ENCODE peak calls at places on chromosomes 13 and 19, in seven cellular contexts. R is ovary, J is right lobe of liver, G is aorta, Q is uterus, M is A549, B is lower lobe of right lung. H is an unnamed sample.

GRCh38 chr19:8387688-8388611 is 2.2 kb upstream of the RAB11B start:
- DNase-seq in R (no peak), J (peak), G (no peak), Q (no peak), M (peak), B (peak), H (no peak)

GRCh38 chr19:48660854-48661731 is 11.7 kb downstream of the NTN5 start:
- DNase-seq in R (peak), J (peak), G (peak), Q (peak), M (peak), B (peak), H (peak)

GRCh38 chr19:14058182-14059092 is 3.4 kb downstream of the PALM3 start:
- DNase-seq in R (no peak), J (no peak), G (no peak), Q (no peak), M (no peak), B (no peak), H (no peak)

GRCh38 chr19:42281175-42282035 is 12.4 kb downstream of the CIC start:
- DNase-seq in R (peak), J (peak), G (peak), Q (peak), M (no peak), B (no peak), H (peak)

GRCh38 chr13:89783221-89783755 is 1564.2 kb upstream of the MIR17HG start:
- DNase-seq in R (no peak), J (no peak), G (peak), Q (no peak), M (no peak), B (no peak), H (no peak)

GRCh38 chr19:5993516-5994406 is 15.8 kb upstream of the RANBP3 start:
- DNase-seq in R (no peak), J (no peak), G (no peak), Q (no peak), M (no peak), B (peak), H (no peak)

GRCh38 chr13:25882732-25883357 is 169.0 kb downstream of the SHISA2 start:
- DNase-seq in R (no peak), J (no peak), G (no peak), Q (no peak), M (no peak), B (no peak), H (peak)

GRCh38 chr19:55209430-55210119 is at the start of gene PTPRH:
- DNase-seq in R (no peak), J (no peak), G (no peak), Q (no peak), M (peak), B (no peak), H (no peak)

GRCh38 chr13:99434258-99434788 is 66.9 kb upstream of the TM9SF2 start:
- DNase-seq in R (no peak), J (no peak), G (peak), Q (no peak), M (no peak), B (no peak), H (no peak)

GRCh38 chr19:19077103-19077502 is 13.3 kb downstream of the SLC25A42 start:
- DNase-seq in R (no peak), J (no peak), G (no peak), Q (no peak), M (no peak), B (no peak), H (peak)

GRCh38 chr19:12647490-12648071 is 19.0 kb downstream of the MAN2B1 start:
- DNase-seq in R (peak), J (peak), G (peak), Q (peak), M (no peak), B (peak), H (peak)

GRCh38 chr19:41009700-41010235 is 18.7 kb downstream of the CYP2B6 start:
- DNase-seq in R (no peak), J (peak), G (no peak), Q (no peak), M (no peak), B (no peak), H (no peak)

GRCh38 chr13:32783067-32783466 is 196.8 kb downstream of the PDS5B start:
- DNase-seq in R (no peak), J (no peak), G (no peak), Q (no peak), M (no peak), B (no peak), H (peak)

GRCh38 chr19:54331626-54332025 is 7.3 kb downstream of the LILRA4 start:
- DNase-seq in R (no peak), J (no peak), G (no peak), Q (no peak), M (no peak), B (peak), H (no peak)

GRCh38 chr13:112522578-112522977 is 65.4 kb downstream of the TUBGCP3 start:
- DNase-seq in R (no peak), J (no peak), G (no peak), Q (no peak), M (no peak), B (no peak), H (no peak)

GRCh38 chr13:98324105-98324504 is 147.0 kb upstream of the RNF113B start:
- DNase-seq in R (no peak), J (no peak), G (no peak), Q (no peak), M (no peak), B (no peak), H (no peak)

GRCh38 chr13:26442541-26442940 is 114.9 kb upstream of the WASF3 start:
- DNase-seq in R (no peak), J (no peak), G (no peak), Q (no peak), M (no peak), B (no peak), H (no peak)

GRCh38 chr13:49421391-49421790 is 22.5 kb downstream of the CAB39L start:
- DNase-seq in R (no peak), J (peak), G (no peak), Q (no peak), M (peak), B (no peak), H (peak)

GRCh38 chr13:93848247-93848646 is 621.6 kb downstream of the GPC6 start:
- DNase-seq in R (no peak), J (no peak), G (no peak), Q (no peak), M (no peak), B (no peak), H (no peak)

GRCh38 chr19:5851302-5851701 is at the start of gene FUT3:
- DNase-seq in R (no peak), J (no peak), G (no peak), Q (no peak), M (no peak), B (peak), H (no peak)

GRCh38 chr13:114077938-114078335 is 54.5 kb downstream of the RASA3 start:
- DNase-seq in R (peak), J (peak), G (peak), Q (peak), M (no peak), B (peak), H (no peak)

GRCh38 chr19:46254776-46255175 is 25.2 kb downstream of the IGFL1 start:
- DNase-seq in R (no peak), J (no peak), G (no peak), Q (no peak), M (no peak), B (no peak), H (no peak)

GRCh38 chr19:6161271-6161850 is 25.9 kb downstream of the ACSBG2 start:
- DNase-seq in R (no peak), J (no peak), G (no peak), Q (peak), M (peak), B (peak), H (peak)

GRCh38 chr19:39941615-39942507 is 7.4 kb upstream of the FCGBP start:
- DNase-seq in R (no peak), J (no peak), G (no peak), Q (no peak), M (no peak), B (no peak), H (peak)

GRCh38 chr19:46798713-46799112 is 10.3 kb upstream of the SLC1A5 start:
- DNase-seq in R (no peak), J (no peak), G (no peak), Q (no peak), M (no peak), B (no peak), H (no peak)

GRCh38 chr19:34404109-34404909 is at the start of gene PDCD2L:
- DNase-seq in R (peak), J (peak), G (peak), Q (peak), M (peak), B (peak), H (peak)

GRCh38 chr13:105031306-105031705 is 1504.2 kb downstream of the EFNB2 start:
- DNase-seq in R (no peak), J (no peak), G (no peak), Q (no peak), M (no peak), B (no peak), H (no peak)

GRCh38 chr13:60754211-60754610 is 357.2 kb downstream of the TDRD3 start:
- DNase-seq in R (no peak), J (no peak), G (no peak), Q (no peak), M (no peak), B (no peak), H (peak)

GRCh38 chr13:74061939-74062595 is 72.1 kb downstream of the KLF12 start:
- DNase-seq in R (no peak), J (no peak), G (no peak), Q (peak), M (no peak), B (no peak), H (no peak)

GRCh38 chr13:74066937-74067336 is 67.3 kb downstream of the KLF12 start:
- DNase-seq in R (no peak), J (no peak), G (no peak), Q (no peak), M (no peak), B (no peak), H (no peak)

GRCh38 chr13:74064805-74065204 is 69.4 kb downstream of the KLF12 start:
- DNase-seq in R (no peak), J (no peak), G (no peak), Q (no peak), M (no peak), B (no peak), H (no peak)

GRCh38 chr13:74062933-74063332 is 71.3 kb downstream of the KLF12 start:
- DNase-seq in R (peak), J (no peak), G (peak), Q (peak), M (no peak), B (no peak), H (no peak)

DNA sequence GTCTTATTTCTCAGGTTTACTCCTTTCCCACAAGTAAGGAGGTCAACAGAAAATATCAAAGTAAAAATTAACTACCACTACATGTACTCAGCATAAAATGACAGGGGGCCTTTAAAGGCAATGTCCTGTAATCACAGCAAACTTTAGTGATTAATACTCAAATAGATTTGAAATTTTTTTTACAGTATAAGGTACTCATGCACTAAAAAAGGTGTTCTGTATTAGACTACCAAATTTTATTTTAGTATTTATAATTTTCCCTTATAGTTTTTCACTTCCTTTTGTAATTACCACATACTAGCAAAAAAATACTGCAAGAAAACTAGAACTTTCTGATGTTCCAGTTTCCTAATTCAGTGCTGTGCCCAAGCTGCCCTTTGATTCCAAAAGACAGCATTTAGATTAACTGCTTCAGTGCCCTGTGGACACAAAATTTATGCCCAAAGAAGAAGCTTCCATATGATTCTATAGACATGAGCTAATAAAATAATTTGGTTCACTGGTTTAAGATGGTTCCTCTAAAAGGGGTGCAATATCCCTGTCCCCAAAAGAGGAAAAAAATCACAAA is 70.6 kb downstream of the KLF12 start:
- DNase-seq in R (no peak), J (no peak), G (no peak), Q (no peak), M (no peak), B (no peak), H (no peak)
- H3K4me3 ChIP-seq in R (no peak), J (no peak), G (no peak), Q (no peak), M (no peak), B (no peak), H (no peak)

GRCh38 chr13:103195762-103196161 is 129.5 kb upstream of the SLC10A2 start:
- DNase-seq in R (no peak), J (no peak), G (no peak), Q (no peak), M (no peak), B (no peak), H (no peak)

GRCh38 chr13:103200118-103200885 is 134.1 kb upstream of the SLC10A2 start:
- DNase-seq in R (no peak), J (no peak), G (no peak), Q (no peak), M (no peak), B (no peak), H (no peak)

GRCh38 chr13:103199380-103200088 is 133.3 kb upstream of the SLC10A2 start:
- DNase-seq in R (no peak), J (no peak), G (no peak), Q (no peak), M (no peak), B (no peak), H (no peak)

GRCh38 chr13:103190841-103191240 is 124.6 kb upstream of the SLC10A2 start:
- DNase-seq in R (no peak), J (no peak), G (no peak), Q (no peak), M (no peak), B (no peak), H (no peak)

GRCh38 chr13:103194871-103195270 is 128.7 kb upstream of the SLC10A2 start:
- DNase-seq in R (no peak), J (no peak), G (no peak), Q (no peak), M (no peak), B (no peak), H (no peak)
- H3K4me3 ChIP-seq in R (no peak), J (no peak), G (no peak), Q (no peak), M (no peak), B (no peak), H (no peak)

GRCh38 chr19:1218751-1219567 is 13.4 kb downstream of the STK11 start:
- DNase-seq in R (no peak), J (no peak), G (no peak), Q (no peak), M (no peak), B (no peak), H (no peak)
- H3K4me3 ChIP-seq in R (no peak), J (no peak), G (no peak), Q (no peak), M (no peak), B (no peak), H (no peak)

GRCh38 chr13:79528356-79528755 is 47.4 kb downstream of the NDFIP2 start:
- DNase-seq in R (no peak), J (no peak), G (no peak), Q (no peak), M (no peak), B (no peak), H (no peak)

GRCh38 chr13:79530270-79530669 is 49.3 kb downstream of the NDFIP2 start:
- DNase-seq in R (no peak), J (no peak), G (no peak), Q (no peak), M (no peak), B (no peak), H (no peak)

GRCh38 chr13:79531542-79532239 is 50.7 kb downstream of the NDFIP2 start:
- DNase-seq in R (no peak), J (no peak), G (no peak), Q (no peak), M (no peak), B (no peak), H (no peak)

GRCh38 chr13:79527698-79528097 is 46.7 kb downstream of the NDFIP2 start:
- DNase-seq in R (no peak), J (no peak), G (no peak), Q (no peak), M (no peak), B (no peak), H (no peak)

GRCh38 chr13:79528759-79529191 is 47.8 kb downstream of the NDFIP2 start:
- DNase-seq in R (no peak), J (no peak), G (no peak), Q (no peak), M (no peak), B (no peak), H (peak)
- H3K4me3 ChIP-seq in R (no peak), J (no peak), G (no peak), Q (no peak), M (no peak), B (no peak), H (no peak)

H was measured in A673.